ENCODE peak calls at places on chromosome 17, in seven cellular contexts. N, V, H, Q, E, K and I are unnamed samples.

GRCh38 chr17:49687878-49688491 is 10.1 kb upstream of the SPOP start:
- DNase-seq in Q (peak; percentile 86), V (no peak), K (peak; percentile 49), E (no peak), N (no peak), H (no peak), I (no peak)

GRCh38 chr17:57463103-57463885 is 207.0 kb downstream of the MSI2 start:
- DNase-seq in N (no peak), K (peak; percentile 73), V (no peak), Q (peak; percentile 82), E (no peak), H (no peak), I (peak; percentile 58)

GRCh38 chr17:13230350-13230900 is 212.6 kb upstream of the ELAC2 start:
- DNase-seq in V (no peak), E (no peak), Q (no peak), H (no peak), N (no peak), K (peak; percentile 47), I (no peak)

GRCh38 chr17:34171245-34171818 is 83.8 kb upstream of the CCL2 start:
- DNase-seq in E (peak; percentile 61), Q (peak; percentile 79), K (peak; percentile 54), N (peak; percentile 49), V (no peak), H (no peak), I (peak; percentile 61)

GRCh38 chr17:81681672-81682071 is 1.9 kb downstream of the ARL16 start:
- DNase-seq in H (no peak), V (no peak), K (no peak), E (no peak), Q (no peak), N (no peak), I (no peak)

GRCh38 chr17:78096093-78096492 is 32.5 kb downstream of the TMC6 start:
- DNase-seq in E (no peak), V (no peak), K (no peak), N (no peak), H (no peak), Q (no peak), I (no peak)

GRCh38 chr17:27782791-27783206 is 17.5 kb downstream of the NOS2 start:
- DNase-seq in K (no peak), E (no peak), N (no peak), Q (no peak), V (no peak), H (no peak), I (no peak)

GRCh38 chr17:34556384-34556783 is 23.0 kb upstream of the TMEM132E start:
- DNase-seq in V (no peak), E (no peak), N (peak; percentile 55), K (peak; percentile 28), H (no peak), Q (peak; percentile 38), I (no peak)

GRCh38 chr17:19502517-19502916 is 31.1 kb upstream of the SLC47A1 start:
- DNase-seq in H (no peak), V (no peak), Q (no peak), E (no peak), N (no peak), K (no peak), I (no peak)

GRCh38 chr17:3005696-3006095 is 57.7 kb downstream of the OR1D5 start:
- DNase-seq in K (no peak), N (no peak), Q (no peak), E (no peak), H (no peak), V (no peak), I (no peak)

GRCh38 chr17:15086776-15087175 is 178.3 kb downstream of the PMP22 start:
- DNase-seq in Q (no peak), N (no peak), K (no peak), V (no peak), H (no peak), E (no peak), I (no peak)

GRCh38 chr17:9002610-9003354 is 18.5 kb upstream of the NTN1 start:
- DNase-seq in Q (peak; percentile 18), E (no peak), N (peak; percentile 69), V (no peak), K (no peak), H (no peak), I (peak; percentile 57)

GRCh38 chr17:8221663-8222379 is 11.4 kb upstream of the AURKB start:
- DNase-seq in K (peak; percentile 87), H (peak; percentile 91), V (peak; percentile 64), Q (peak; percentile 90), E (peak; percentile 97), N (peak; percentile 95), I (peak; percentile 85)

GRCh38 chr17:75864448-75864871 is 9.3 kb upstream of the WBP2 start:
- DNase-seq in E (peak; percentile 58), N (no peak), Q (peak; percentile 88), V (peak; percentile 63), H (peak; percentile 73), K (no peak), I (no peak)

DNA sequence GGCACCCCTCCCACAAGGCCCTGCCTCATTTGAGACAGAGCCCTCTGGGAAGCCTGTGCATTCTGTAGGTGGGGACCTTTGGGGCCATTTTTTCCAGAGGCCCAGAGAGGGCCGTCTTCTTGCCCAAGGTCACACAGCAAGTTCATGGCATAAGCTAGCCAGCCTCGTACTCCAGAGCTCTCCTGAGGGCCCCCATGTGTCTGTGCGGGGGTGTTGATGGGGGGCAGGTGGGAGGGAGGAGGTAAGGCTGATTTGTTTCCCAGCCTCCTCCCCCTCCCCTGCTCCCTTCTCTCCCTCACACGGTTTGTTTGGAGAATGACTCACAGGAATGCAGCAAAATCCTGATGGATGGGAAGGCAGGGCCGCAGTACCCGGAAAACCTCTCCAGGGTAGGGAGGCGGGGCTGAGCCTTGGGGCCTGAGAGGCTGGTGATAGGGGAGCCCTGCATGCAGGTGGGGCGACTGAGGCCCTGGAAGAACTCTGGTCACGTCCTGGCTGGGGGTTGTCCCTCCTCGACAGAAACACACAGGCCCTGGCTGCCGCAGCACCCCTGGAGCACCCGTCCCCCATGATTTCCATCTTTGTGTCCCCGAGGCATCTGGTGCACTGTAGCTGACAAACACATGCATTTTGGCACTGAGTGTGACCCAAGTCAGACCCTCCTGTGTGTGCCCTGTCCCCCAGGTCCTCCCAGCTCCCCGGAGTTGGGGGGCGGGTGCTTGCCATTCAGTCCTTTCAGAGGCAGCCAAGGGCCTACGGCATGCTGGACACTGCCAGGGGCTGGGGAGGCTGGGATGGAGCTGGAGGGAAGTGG is 29.7 kb downstream of the RAI1 start:
- DNase-seq in H (peak; percentile 71), Q (peak; percentile 88), K (peak; percentile 95), V (peak; percentile 66), E (peak; percentile 91), N (peak; percentile 82), I (peak; percentile 89)
- TF ChIP-seq CTCF in H (no peak), Q (no peak), K (no peak), V (no peak), E (no peak), N (no peak), I (no peak)

DNA sequence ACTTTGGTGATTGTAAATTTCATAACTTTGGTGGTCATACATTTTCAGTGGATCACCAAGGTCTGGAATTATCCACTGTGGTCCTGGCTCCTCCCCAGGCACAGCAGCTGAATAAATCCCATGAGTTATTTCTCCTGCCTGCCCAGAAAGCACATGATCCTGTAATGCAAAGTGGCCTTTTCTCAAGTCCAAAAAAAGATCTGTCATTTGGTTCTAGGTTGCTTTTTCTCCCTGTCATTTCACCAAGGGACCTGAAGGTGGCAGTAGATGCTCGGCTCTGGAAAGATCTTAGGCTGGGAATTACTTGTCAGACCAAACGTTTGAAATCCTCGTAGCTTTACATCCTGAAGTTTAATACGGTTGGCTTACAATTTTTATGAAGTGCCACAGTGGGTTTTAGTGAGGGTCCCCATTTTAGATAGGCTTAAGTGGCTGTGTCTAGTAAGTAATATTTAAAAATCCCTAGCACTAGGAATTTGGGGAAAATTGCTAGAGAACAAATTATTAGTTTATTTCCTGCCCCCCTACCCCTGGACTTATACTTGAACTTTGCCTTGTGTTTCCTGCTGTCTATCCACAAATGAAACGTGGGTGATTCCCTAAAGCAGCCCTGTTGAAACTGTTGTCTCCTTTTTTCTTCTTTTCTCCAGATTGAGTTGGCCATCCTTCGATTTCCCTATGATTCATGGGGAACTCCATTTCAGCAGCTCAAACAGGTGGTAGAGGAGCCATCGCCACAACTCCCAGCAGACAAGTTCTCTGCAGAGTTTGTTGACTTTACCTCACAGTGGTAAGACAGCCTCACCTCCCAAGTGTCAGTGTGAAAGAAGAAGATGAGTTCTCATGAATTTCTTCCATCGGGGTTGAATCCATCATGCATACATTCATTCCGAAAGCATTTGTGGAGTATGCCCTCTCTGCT is 111.7 kb downstream of the MAP2K6 start:
- DNase-seq in V (no peak), E (peak; percentile 45), H (no peak), Q (peak; percentile 79), N (peak; percentile 43), K (peak; percentile 85), I (peak; percentile 28)
- TF ChIP-seq CTCF in V (peak; percentile 89), E (peak; percentile 87), H (peak; percentile 66), Q (peak; percentile 95), N (peak; percentile 81), K (peak; percentile 97), I (peak; percentile 56)

GRCh38 chr17:53150101-53150698 is 672.5 kb upstream of the KIF2B start:
- DNase-seq in Q (peak; percentile 25), H (no peak), V (no peak), N (no peak), K (peak; percentile 19), E (no peak), I (no peak)
- TF ChIP-seq CTCF in Q (peak; percentile 32), H (no peak), V (no peak), N (no peak), K (peak; percentile 44), E (no peak), I (no peak)

GRCh38 chr17:43328650-43329049 is 70.1 kb upstream of the ARL4D start:
- DNase-seq in K (no peak), Q (peak; percentile 31), E (no peak), N (no peak), V (no peak), H (no peak), I (no peak)

GRCh38 chr17:43329183-43329582 is 69.6 kb upstream of the ARL4D start:
- DNase-seq in N (no peak), Q (no peak), V (no peak), K (no peak), H (no peak), E (no peak), I (no peak)

GRCh38 chr17:43333438-43333943 is 65.3 kb upstream of the ARL4D start:
- DNase-seq in V (no peak), H (no peak), N (no peak), Q (no peak), E (no peak), K (no peak), I (no peak)

GRCh38 chr17:43332211-43332610 is 66.6 kb upstream of the ARL4D start:
- DNase-seq in H (no peak), N (no peak), Q (no peak), V (no peak), E (no peak), K (no peak), I (no peak)

DNA sequence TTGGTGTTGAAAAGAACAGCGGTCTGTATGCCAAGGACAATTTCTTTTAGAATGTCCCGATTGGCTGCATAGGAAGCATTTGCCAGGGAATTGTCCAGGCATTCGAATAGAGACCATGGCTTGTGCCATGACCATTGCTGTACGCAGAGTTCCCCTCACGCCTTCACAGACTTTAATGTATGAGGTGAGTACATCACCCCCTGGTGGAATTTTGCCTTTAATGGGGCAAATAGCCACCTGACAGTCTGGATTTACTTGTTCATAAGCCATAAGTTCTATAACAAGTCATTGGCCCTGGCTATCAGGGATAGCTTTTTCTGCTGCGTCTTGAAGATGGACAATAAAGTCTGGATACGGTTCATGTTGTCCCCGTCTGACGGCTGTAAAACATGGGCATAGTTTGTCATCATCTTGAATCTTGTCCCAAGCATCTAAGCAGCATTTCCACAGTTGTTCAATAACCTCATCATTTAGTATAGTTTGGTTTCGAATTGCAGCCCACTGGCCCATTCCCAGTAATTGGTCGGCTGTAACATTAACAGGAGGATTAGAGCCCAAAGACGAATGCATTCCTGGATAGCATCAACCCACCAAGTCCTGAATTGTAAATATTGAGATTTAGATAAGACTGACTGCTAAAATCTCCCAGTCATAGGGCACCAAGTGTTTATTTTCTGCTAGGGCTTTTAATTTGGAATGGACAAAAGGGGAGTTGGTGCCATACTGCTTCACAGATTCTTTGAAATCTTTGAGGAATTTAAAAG is 67.7 kb upstream of the ARL4D start:
- DNase-seq in H (no peak), K (no peak), V (no peak), Q (peak; percentile 6), N (no peak), E (no peak), I (no peak)
- TF ChIP-seq CTCF in H (no peak), K (no peak), V (no peak), Q (peak; percentile 5), N (no peak), E (no peak), I (no peak)